ENCODE peak calls at places on chromosomes 7 and 10, in nine cellular contexts. One of them, this sample, is unnamed.

GRCh38 chr7:155694846-155695245 is 50.4 kb downstream of the RBM33 start:
- DNase-seq in esophagus squamous epithelium: no peak
- DNase-seq in mucosa of descending colon: no peak
- DNase-seq in astrocyte of the spinal cord: peak
- DNase-seq in thoracic aorta: no peak
- DNase-seq in cardiac fibroblast: peak
- DNase-seq in cardiac muscle cell: no peak
- DNase-seq in coronary artery: no peak
- DNase-seq in left ventricle myocardium inferior: no peak
- DNase-seq in this sample: no peak

GRCh38 chr7:1569016-1569415 is 816 bp downstream of the PSMG3 start:
- DNase-seq in mucosa of descending colon: peak
- DNase-seq in cardiac muscle cell: no peak
- DNase-seq in esophagus squamous epithelium: no peak
- DNase-seq in coronary artery: no peak
- DNase-seq in thoracic aorta: no peak
- DNase-seq in cardiac fibroblast: peak
- DNase-seq in astrocyte of the spinal cord: peak
- DNase-seq in left ventricle myocardium inferior: no peak
- DNase-seq in this sample: peak

GRCh38 chr10:32256613-32257437 is 90.1 kb downstream of the EPC1 start:
- DNase-seq in cardiac fibroblast: peak
- DNase-seq in left ventricle myocardium inferior: peak
- DNase-seq in cardiac muscle cell: peak
- DNase-seq in astrocyte of the spinal cord: peak
- DNase-seq in thoracic aorta: no peak
- DNase-seq in esophagus squamous epithelium: no peak
- DNase-seq in coronary artery: no peak
- DNase-seq in mucosa of descending colon: peak
- DNase-seq in this sample: peak

GRCh38 chr10:123496996-123497660 is 169.0 kb upstream of the GPR26 start:
- DNase-seq in left ventricle myocardium inferior: no peak
- DNase-seq in cardiac muscle cell: no peak
- DNase-seq in cardiac fibroblast: no peak
- DNase-seq in thoracic aorta: no peak
- DNase-seq in mucosa of descending colon: no peak
- DNase-seq in coronary artery: no peak
- DNase-seq in astrocyte of the spinal cord: no peak
- DNase-seq in esophagus squamous epithelium: no peak
- DNase-seq in this sample: no peak

GRCh38 chr7:20598479-20599419 is 16.7 kb upstream of the ABCB5 start:
- DNase-seq in cardiac muscle cell: peak
- DNase-seq in cardiac fibroblast: peak
- DNase-seq in mucosa of descending colon: no peak
- DNase-seq in thoracic aorta: no peak
- DNase-seq in esophagus squamous epithelium: no peak
- DNase-seq in left ventricle myocardium inferior: no peak
- DNase-seq in coronary artery: no peak
- DNase-seq in astrocyte of the spinal cord: peak
- DNase-seq in this sample: no peak

GRCh38 chr7:27346531-27347260 is 104.1 kb downstream of the EVX1 start:
- DNase-seq in coronary artery: no peak
- DNase-seq in mucosa of descending colon: peak
- DNase-seq in esophagus squamous epithelium: no peak
- DNase-seq in cardiac fibroblast: peak
- DNase-seq in cardiac muscle cell: no peak
- DNase-seq in thoracic aorta: no peak
- DNase-seq in left ventricle myocardium inferior: no peak
- DNase-seq in astrocyte of the spinal cord: peak
- DNase-seq in this sample: no peak

GRCh38 chr7:101783381-101784181 is 33.8 kb upstream of the CUX1 start:
- DNase-seq in cardiac fibroblast: no peak
- DNase-seq in esophagus squamous epithelium: no peak
- DNase-seq in mucosa of descending colon: no peak
- DNase-seq in left ventricle myocardium inferior: no peak
- DNase-seq in astrocyte of the spinal cord: no peak
- DNase-seq in cardiac muscle cell: peak
- DNase-seq in thoracic aorta: no peak
- DNase-seq in coronary artery: no peak
- DNase-seq in this sample: no peak

GRCh38 chr7:50379082-50379481 is 71.1 kb downstream of the FIGNL1 start:
- DNase-seq in cardiac muscle cell: peak
- DNase-seq in left ventricle myocardium inferior: no peak
- DNase-seq in thoracic aorta: no peak
- DNase-seq in cardiac fibroblast: no peak
- DNase-seq in coronary artery: no peak
- DNase-seq in astrocyte of the spinal cord: no peak
- DNase-seq in esophagus squamous epithelium: no peak
- DNase-seq in mucosa of descending colon: no peak
- DNase-seq in this sample: no peak

GRCh38 chr7:6305330-6305729 is 32.9 kb upstream of the CYTH3 start:
- DNase-seq in coronary artery: no peak
- DNase-seq in left ventricle myocardium inferior: no peak
- DNase-seq in astrocyte of the spinal cord: no peak
- DNase-seq in thoracic aorta: no peak
- DNase-seq in mucosa of descending colon: no peak
- DNase-seq in cardiac fibroblast: no peak
- DNase-seq in esophagus squamous epithelium: no peak
- DNase-seq in cardiac muscle cell: no peak
- DNase-seq in this sample: no peak

GRCh38 chr7:141700848-141701371 is 1.1 kb downstream of the DENND11 start:
- DNase-seq in thoracic aorta: no peak
- DNase-seq in astrocyte of the spinal cord: no peak
- DNase-seq in esophagus squamous epithelium: no peak
- DNase-seq in cardiac fibroblast: no peak
- DNase-seq in left ventricle myocardium inferior: no peak
- DNase-seq in cardiac muscle cell: peak
- DNase-seq in coronary artery: no peak
- DNase-seq in mucosa of descending colon: peak
- DNase-seq in this sample: peak

GRCh38 chr10:230758-231157 is 95.5 kb downstream of the ZMYND11 start:
- DNase-seq in left ventricle myocardium inferior: no peak
- DNase-seq in cardiac muscle cell: peak
- DNase-seq in astrocyte of the spinal cord: no peak
- DNase-seq in mucosa of descending colon: no peak
- DNase-seq in thoracic aorta: no peak
- DNase-seq in esophagus squamous epithelium: no peak
- DNase-seq in coronary artery: no peak
- DNase-seq in cardiac fibroblast: peak
- DNase-seq in this sample: no peak

GRCh38 chr7:136997735-136998134 is 129.3 kb downstream of the CHRM2 start:
- DNase-seq in left ventricle myocardium inferior: no peak
- DNase-seq in thoracic aorta: no peak
- DNase-seq in cardiac muscle cell: no peak
- DNase-seq in cardiac fibroblast: no peak
- DNase-seq in mucosa of descending colon: no peak
- DNase-seq in astrocyte of the spinal cord: no peak
- DNase-seq in coronary artery: no peak
- DNase-seq in esophagus squamous epithelium: no peak
- DNase-seq in this sample: no peak

GRCh38 chr10:110733256-110733952 is 89.3 kb downstream of the RBM20 start:
- DNase-seq in left ventricle myocardium inferior: no peak
- DNase-seq in mucosa of descending colon: no peak
- DNase-seq in astrocyte of the spinal cord: peak
- DNase-seq in cardiac muscle cell: no peak
- DNase-seq in coronary artery: no peak
- DNase-seq in thoracic aorta: no peak
- DNase-seq in esophagus squamous epithelium: no peak
- DNase-seq in cardiac fibroblast: no peak
- DNase-seq in this sample: peak

DNA sequence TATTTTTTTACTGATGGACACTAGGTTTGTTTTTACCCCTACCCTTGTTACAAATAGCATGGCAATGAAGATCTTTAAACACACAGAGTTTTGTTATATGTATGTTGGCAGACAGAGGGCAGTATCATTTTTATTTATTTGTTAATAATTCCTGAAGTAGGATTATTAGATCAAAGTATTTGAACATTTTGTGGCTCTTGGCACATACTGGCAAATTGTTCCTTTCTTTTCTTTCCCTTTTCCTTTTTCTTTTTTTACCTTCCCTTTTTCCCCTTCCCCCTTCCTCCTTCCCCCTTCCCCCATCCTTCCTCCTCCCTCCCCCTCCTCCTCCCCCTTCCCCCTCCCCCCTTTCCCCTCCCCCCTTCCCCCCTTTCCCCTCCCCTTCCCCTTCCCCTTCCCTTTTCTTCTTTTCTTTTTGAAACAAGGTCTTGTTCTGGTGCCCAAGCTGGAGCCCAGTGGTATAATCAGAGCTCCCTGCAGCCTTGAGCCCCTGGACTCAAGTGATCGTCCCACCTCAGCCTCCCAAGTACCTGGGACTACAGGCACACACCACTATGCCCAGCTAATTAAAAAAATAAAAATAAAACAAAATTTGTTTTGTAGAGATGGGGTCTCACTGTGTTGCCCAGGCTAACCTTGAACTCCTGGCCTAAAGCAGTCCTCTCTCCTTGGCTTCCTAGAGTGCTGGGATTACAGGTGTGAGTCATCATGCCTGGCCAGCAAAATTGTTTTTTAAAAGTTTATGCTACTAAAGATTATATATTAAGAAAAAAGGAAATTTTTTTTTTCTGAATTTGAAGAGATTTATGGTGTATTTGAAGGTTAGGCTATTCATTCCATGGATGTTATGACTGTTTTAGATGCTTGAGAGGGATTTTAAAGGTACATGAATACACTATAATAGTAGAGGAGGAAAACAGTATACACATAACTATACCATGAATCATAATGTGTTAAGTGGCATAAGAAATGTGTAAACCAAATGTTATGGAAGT is 39.3 kb downstream of the SEPTIN7 start:
- DNase-seq in mucosa of descending colon: no peak
- DNase-seq in esophagus squamous epithelium: no peak
- DNase-seq in thoracic aorta: no peak
- DNase-seq in cardiac fibroblast: peak
- DNase-seq in astrocyte of the spinal cord: peak
- DNase-seq in cardiac muscle cell: no peak
- DNase-seq in left ventricle myocardium inferior: no peak
- DNase-seq in coronary artery: no peak
- DNase-seq in this sample: no peak
- TF ChIP-seq CTCF in mucosa of descending colon: no peak
- TF ChIP-seq CTCF in esophagus squamous epithelium: no peak
- TF ChIP-seq CTCF in thoracic aorta: no peak
- TF ChIP-seq CTCF in cardiac fibroblast: no peak
- TF ChIP-seq CTCF in astrocyte of the spinal cord: no peak
- TF ChIP-seq CTCF in cardiac muscle cell: no peak
- TF ChIP-seq CTCF in left ventricle myocardium inferior: no peak
- TF ChIP-seq CTCF in coronary artery: no peak
- TF ChIP-seq CTCF in this sample: no peak

DNA sequence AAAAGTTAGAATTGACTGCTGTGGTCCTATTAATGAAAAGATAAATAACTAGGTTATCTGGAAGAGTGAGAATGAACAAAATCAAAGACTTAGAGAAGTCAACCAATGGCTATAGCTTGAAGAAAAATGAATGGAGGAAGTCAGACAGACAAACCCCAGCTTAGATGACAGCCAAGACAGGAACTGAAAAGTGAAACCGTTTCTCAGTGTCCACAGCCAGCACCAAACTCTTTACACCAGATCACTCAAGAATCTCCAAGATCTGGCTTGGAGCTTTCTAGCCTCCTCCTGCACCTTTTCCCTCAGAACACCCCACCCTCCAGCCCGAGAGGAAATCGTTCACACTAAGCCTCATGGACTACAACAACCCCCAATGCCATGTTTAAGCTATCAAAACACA is 167.0 kb downstream of the SFMBT2 start:
- DNase-seq in left ventricle myocardium inferior: no peak
- DNase-seq in thoracic aorta: no peak
- DNase-seq in mucosa of descending colon: no peak
- DNase-seq in astrocyte of the spinal cord: no peak
- DNase-seq in coronary artery: no peak
- DNase-seq in cardiac muscle cell: no peak
- DNase-seq in esophagus squamous epithelium: no peak
- DNase-seq in cardiac fibroblast: no peak
- DNase-seq in this sample: no peak
- TF ChIP-seq CTCF in left ventricle myocardium inferior: no peak
- TF ChIP-seq CTCF in thoracic aorta: no peak
- TF ChIP-seq CTCF in mucosa of descending colon: no peak
- TF ChIP-seq CTCF in astrocyte of the spinal cord: no peak
- TF ChIP-seq CTCF in coronary artery: no peak
- TF ChIP-seq CTCF in cardiac muscle cell: no peak
- TF ChIP-seq CTCF in esophagus squamous epithelium: no peak
- TF ChIP-seq CTCF in cardiac fibroblast: no peak
- TF ChIP-seq CTCF in this sample: no peak

DNA sequence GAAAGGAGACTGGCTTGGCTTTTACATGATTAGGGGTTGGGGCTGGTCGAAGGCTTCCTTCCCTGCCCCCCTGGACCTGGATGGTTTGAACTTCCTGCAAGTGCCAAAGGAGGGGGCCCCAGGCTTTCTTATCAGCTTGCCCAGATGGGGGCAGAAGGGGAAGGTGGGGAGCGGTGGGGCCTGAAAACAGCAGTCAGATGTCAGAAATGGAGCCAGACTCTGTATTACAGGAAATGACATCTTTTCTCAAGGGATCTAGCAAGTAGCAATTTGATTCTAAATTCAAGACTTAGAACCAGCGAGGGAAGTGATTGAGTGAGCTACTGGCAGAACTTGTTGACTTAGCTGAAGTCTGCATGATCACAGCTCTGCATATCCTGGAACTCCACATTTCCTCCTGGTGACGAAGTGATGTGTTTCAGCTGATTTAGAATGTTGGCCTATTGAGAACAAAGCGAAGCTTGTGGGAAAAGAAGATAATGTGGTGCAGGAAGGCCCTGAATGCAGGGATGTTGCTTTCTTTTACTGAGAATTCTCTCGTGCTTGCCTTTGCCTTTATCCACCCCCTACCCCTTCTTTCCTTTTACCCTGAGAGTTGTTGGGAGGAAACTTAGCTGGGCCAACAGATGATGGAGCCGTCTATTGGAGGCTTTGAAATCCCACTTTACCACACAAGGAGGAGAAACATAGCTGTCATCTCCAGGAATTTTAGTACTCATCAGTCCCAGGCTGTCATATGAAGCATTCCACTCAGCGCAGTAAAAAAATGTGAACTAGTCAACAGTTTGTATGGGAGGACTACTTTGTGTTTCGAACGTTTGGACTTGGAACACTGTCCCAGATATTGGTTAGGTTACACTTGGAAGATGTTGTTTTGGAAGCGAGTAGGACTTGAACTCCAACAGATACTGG is 43.2 kb downstream of the CCNY start:
- DNase-seq in esophagus squamous epithelium: no peak
- DNase-seq in mucosa of descending colon: no peak
- DNase-seq in cardiac fibroblast: peak
- DNase-seq in thoracic aorta: no peak
- DNase-seq in cardiac muscle cell: no peak
- DNase-seq in left ventricle myocardium inferior: peak
- DNase-seq in astrocyte of the spinal cord: peak
- DNase-seq in coronary artery: no peak
- DNase-seq in this sample: peak
- TF ChIP-seq CTCF in esophagus squamous epithelium: no peak
- TF ChIP-seq CTCF in mucosa of descending colon: no peak
- TF ChIP-seq CTCF in cardiac fibroblast: no peak
- TF ChIP-seq CTCF in thoracic aorta: peak
- TF ChIP-seq CTCF in cardiac muscle cell: no peak
- TF ChIP-seq CTCF in left ventricle myocardium inferior: peak
- TF ChIP-seq CTCF in astrocyte of the spinal cord: peak
- TF ChIP-seq CTCF in coronary artery: no peak
- TF ChIP-seq CTCF in this sample: no peak

DNA sequence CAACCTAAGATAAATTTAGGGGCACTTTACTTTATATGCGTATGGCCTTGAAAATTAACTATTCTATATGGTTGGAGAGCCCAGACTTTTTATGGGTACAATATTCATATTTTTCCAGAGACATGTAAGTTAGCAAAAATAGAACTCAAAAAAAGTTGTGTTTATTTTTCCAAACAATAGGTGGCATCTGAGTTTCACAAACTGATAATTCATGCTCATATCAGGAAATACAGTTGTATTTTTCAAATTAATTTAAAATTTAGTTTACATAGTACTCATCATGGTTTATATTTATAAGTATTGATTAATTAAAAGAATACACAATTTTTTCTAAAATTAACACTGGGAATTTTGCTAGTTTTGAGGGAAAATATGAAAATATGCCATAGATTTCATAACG is 34.6 kb downstream of the ANKRD7 start:
- DNase-seq in esophagus squamous epithelium: no peak
- DNase-seq in left ventricle myocardium inferior: no peak
- DNase-seq in cardiac muscle cell: no peak
- DNase-seq in thoracic aorta: no peak
- DNase-seq in astrocyte of the spinal cord: peak
- DNase-seq in cardiac fibroblast: no peak
- DNase-seq in coronary artery: no peak
- DNase-seq in mucosa of descending colon: no peak
- DNase-seq in this sample: no peak
- TF ChIP-seq CTCF in esophagus squamous epithelium: no peak
- TF ChIP-seq CTCF in left ventricle myocardium inferior: peak
- TF ChIP-seq CTCF in cardiac muscle cell: no peak
- TF ChIP-seq CTCF in thoracic aorta: peak
- TF ChIP-seq CTCF in astrocyte of the spinal cord: peak
- TF ChIP-seq CTCF in cardiac fibroblast: no peak
- TF ChIP-seq CTCF in coronary artery: no peak
- TF ChIP-seq CTCF in mucosa of descending colon: no peak
- TF ChIP-seq CTCF in this sample: no peak

This sample was measured in activated CD8-positive, alpha-beta T cell treated with anti-CD3 and anti-CD28 coated beads for 36 hours.